ENCODE peak calls at places on chromosomes 7 and 10, in four cellular contexts. T is HL-60, W is K562, Z is GM12878. Y is an unnamed sample.
A peak's percentile ranks its signal among the peaks of the same experiment; 100 is the strongest.

GRCh38 chr10:59907918-59908807 is 1.8 kb upstream of the CCDC6 start:
- DNase-seq in W (peak; percentile 65), Z (no peak), T (peak; percentile 54), Y (no peak)

GRCh38 chr10:43380610-43381222 is 9.3 kb downstream of the FXYD4 start:
- DNase-seq in T (no peak), Z (no peak), W (no peak), Y (no peak)

GRCh38 chr10:112585052-112585451 is 138.0 kb downstream of the VTI1A start:
- DNase-seq in W (no peak), Z (no peak), T (no peak), Y (no peak)

GRCh38 chr10:114151486-114151885 is 22.5 kb downstream of the CCDC186 start:
- DNase-seq in W (no peak), T (no peak), Z (no peak), Y (no peak)

GRCh38 chr7:121530251-121531174 is 134.4 kb upstream of the FAM3C start:
- DNase-seq in Z (peak; percentile 99), W (no peak), T (no peak), Y (peak; percentile 16)

GRCh38 chr10:17029581-17030271 is 99.9 kb downstream of the CUBN start:
- DNase-seq in W (peak; percentile 64), Z (no peak), T (no peak), Y (no peak)

GRCh38 chr10:89207181-89207800 is at the start of gene CH25H:
- DNase-seq in W (no peak), T (no peak), Z (no peak), Y (no peak)

GRCh38 chr10:58299580-58299979 is 30.6 kb downstream of the CISD1 start:
- DNase-seq in T (peak; percentile 11), W (peak; percentile 71), Z (no peak), Y (peak; percentile 15)

GRCh38 chr10:59358576-59358975 is 3.8 kb downstream of the FAM13C start:
- DNase-seq in Z (no peak), W (no peak), T (no peak), Y (no peak)

GRCh38 chr10:75379234-75379724 is 22.3 kb downstream of the ZNF503 start:
- DNase-seq in Z (no peak), W (no peak), T (no peak), Y (no peak)

GRCh38 chr10:36465604-36466379 is 659.6 kb upstream of the ANKRD30A start:
- DNase-seq in T (no peak), W (no peak), Z (no peak), Y (no peak)

GRCh38 chr10:36463390-36463789 is 662.0 kb upstream of the ANKRD30A start:
- DNase-seq in W (no peak), Z (no peak), T (no peak), Y (no peak)

GRCh38 chr10:36464291-36464690 is 661.1 kb upstream of the ANKRD30A start:
- DNase-seq in T (no peak), Z (no peak), W (no peak), Y (no peak)

GRCh38 chr10:36462194-36462593 is 663.2 kb upstream of the ANKRD30A start:
- DNase-seq in T (no peak), Z (no peak), W (no peak), Y (no peak)
- TF ChIP-seq POLR2AphosphoS5 in T (no peak), Z (no peak), W (no peak), Y (no peak)

GRCh38 chr10:110358869-110359629 is 54.3 kb upstream of the SMNDC1 start:
- DNase-seq in T (no peak), W (no peak), Z (no peak), Y (no peak)
- TF ChIP-seq SPI1 in T (peak; percentile 49), W (peak; percentile 44), Z (peak; percentile 57), Y (peak; percentile 53)

GRCh38 chr7:74030861-74031260 is 2.9 kb downstream of the ELN start:
- DNase-seq in T (no peak), W (no peak), Z (no peak), Y (no peak)

GRCh38 chr7:74032624-74033371 is 4.8 kb downstream of the ELN start:
- DNase-seq in Z (no peak), W (no peak), T (no peak), Y (no peak)

GRCh38 chr7:74031403-74032190 is 3.6 kb downstream of the ELN start:
- DNase-seq in T (no peak), Z (no peak), W (no peak), Y (no peak)

GRCh38 chr7:74032191-74032490 is 4.2 kb downstream of the ELN start:
- DNase-seq in T (no peak), Z (no peak), W (no peak), Y (no peak)

GRCh38 chr7:74033372-74034311 is 5.7 kb downstream of the ELN start:
- DNase-seq in T (no peak), Z (no peak), W (peak; percentile 68), Y (no peak)
- TF ChIP-seq POLR2AphosphoS5 in T (no peak), Z (no peak), W (no peak), Y (no peak)

DNA sequence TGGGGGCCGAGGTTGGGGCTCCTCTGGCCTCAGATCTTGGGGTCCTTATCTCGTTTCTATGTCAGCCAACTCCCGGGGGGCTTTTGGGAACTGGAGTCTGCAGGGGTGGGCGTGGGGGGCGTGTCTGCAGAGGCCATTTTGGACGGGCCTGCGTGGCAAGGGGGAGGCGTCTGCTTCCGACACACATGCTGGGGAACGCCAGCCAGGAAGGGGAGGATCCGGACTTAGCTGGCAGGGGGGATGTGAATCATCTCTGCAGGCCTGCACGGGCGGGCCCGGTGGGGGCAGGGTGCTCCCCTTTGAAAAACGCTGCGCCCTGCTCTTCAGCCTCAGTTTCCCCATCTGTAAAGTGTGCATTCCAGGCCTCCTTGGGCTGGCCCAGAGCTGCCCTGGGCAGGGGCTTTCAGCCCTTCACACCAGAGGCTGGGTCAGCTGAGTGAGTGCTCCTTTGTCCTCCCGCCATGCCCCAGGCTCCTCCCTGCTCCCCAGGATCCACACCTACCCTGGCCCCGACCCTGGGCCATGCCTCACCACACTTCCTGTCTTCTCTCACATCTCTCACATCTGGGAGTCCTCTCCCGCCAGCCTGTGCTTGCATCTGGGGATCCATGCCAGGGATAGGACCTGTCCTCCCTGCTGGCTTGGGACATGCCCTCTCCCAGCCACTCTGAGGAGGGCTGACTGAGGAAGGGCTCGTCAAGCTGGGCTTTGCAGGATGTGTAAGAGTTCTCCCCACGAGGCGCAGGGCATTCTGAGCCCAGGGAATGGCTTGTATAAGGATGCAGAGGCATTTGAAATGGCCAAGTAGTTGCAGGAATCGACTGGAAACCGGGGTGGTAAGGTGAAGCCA is 172.6 kb upstream of the TNRC18 start:
- DNase-seq in T (peak; percentile 61), Z (no peak), W (peak; percentile 58), Y (peak; percentile 78)
- TF ChIP-seq SPI1 in T (no peak), Z (no peak), W (peak; percentile 42), Y (peak; percentile 2)